ENCODE peak calls at places on chromosomes 5 and 9, in eight cellular contexts. Q, R, D, O, H, T, W and J are unnamed samples.

GRCh38 chr9:134066923-134067851 is 639 bp downstream of the BRD3 start:
- DNase-seq in D (peak), W (peak), Q (no peak), T (peak), H (no peak), R (no peak), O (no peak), J (peak)

GRCh38 chr5:91221917-91222316 is 161.2 kb downstream of the ARRDC3 start:
- DNase-seq in O (no peak), R (no peak), W (no peak), T (no peak), D (no peak), H (no peak), Q (no peak), J (no peak)

GRCh38 chr5:150604010-150604409 is 36.5 kb upstream of the SYNPO start:
- DNase-seq in H (no peak), R (no peak), D (no peak), O (no peak), W (no peak), Q (peak), T (no peak), J (no peak)

GRCh38 chr5:11329676-11330075 is 568.6 kb upstream of the DAP start:
- DNase-seq in O (no peak), Q (no peak), D (no peak), H (no peak), W (no peak), T (no peak), R (no peak), J (no peak)

GRCh38 chr9:133396952-133397351 is 20.8 kb downstream of the STKLD1 start:
- DNase-seq in R (no peak), W (peak), D (no peak), O (no peak), T (no peak), H (no peak), Q (no peak), J (no peak)

GRCh38 chr9:120563044-120563443 is 16.9 kb downstream of the CDK5RAP2 start:
- DNase-seq in W (no peak), D (no peak), H (no peak), T (no peak), Q (peak), R (no peak), O (peak), J (no peak)

GRCh38 chr5:1416856-1417469 is 28.3 kb downstream of the SLC6A3 start:
- DNase-seq in R (no peak), W (no peak), H (no peak), T (no peak), D (no peak), O (no peak), Q (peak), J (peak)

GRCh38 chr9:129131300-129132145 is 20.3 kb downstream of the PTPA start:
- DNase-seq in Q (peak), R (peak), T (peak), H (no peak), W (peak), D (peak), O (peak), J (peak)

GRCh38 chr5:133696006-133696584 is 83.8 kb upstream of the FSTL4 start:
- DNase-seq in D (no peak), O (no peak), W (no peak), H (no peak), R (no peak), Q (no peak), T (no peak), J (peak)

GRCh38 chr5:74895906-74896305 is 29.7 kb upstream of the FAM169A start:
- DNase-seq in Q (peak), D (peak), H (peak), T (no peak), R (peak), O (peak), W (peak), J (no peak)

GRCh38 chr5:102799017-102799416 is 43.9 kb downstream of the PAM start:
- DNase-seq in T (no peak), H (no peak), R (peak), W (peak), D (peak), Q (no peak), O (no peak), J (no peak)

GRCh38 chr5:102802704-102803458 is 47.8 kb downstream of the PAM start:
- DNase-seq in Q (no peak), D (no peak), T (no peak), W (no peak), R (no peak), O (no peak), H (no peak), J (no peak)

GRCh38 chr5:102798103-102798502 is 43.0 kb downstream of the PAM start:
- DNase-seq in T (no peak), H (no peak), R (no peak), D (no peak), W (no peak), O (no peak), Q (no peak), J (no peak)

GRCh38 chr5:102801375-102801774 is 46.3 kb downstream of the PAM start:
- DNase-seq in O (no peak), Q (no peak), W (no peak), D (no peak), T (peak), H (no peak), R (no peak), J (no peak)

DNA sequence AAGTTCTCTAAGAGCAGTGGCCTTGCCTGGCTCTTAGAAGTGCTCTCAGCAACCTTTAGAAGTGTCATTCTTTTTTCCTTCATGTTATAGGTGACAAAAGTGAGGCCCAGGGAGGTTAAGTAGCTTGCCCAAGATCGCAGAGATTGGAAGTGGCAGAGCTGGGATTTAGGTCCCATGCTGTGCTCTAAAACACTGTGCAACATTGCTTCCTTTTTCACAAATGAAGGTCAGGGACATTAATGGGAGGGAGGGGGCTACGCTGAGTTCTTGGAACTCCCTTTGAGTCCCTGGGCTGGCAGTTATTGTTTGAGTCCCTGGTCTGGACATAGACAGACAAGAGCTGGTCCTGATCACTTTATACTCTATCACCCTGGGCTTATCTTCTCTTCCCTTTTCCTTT is 45.3 kb downstream of the PAM start:
- DNase-seq in D (no peak), R (no peak), Q (no peak), H (no peak), W (no peak), O (no peak), T (no peak), J (no peak)
- H3K4me3 ChIP-seq in D (no peak), R (no peak), Q (no peak), H (no peak), W (no peak), O (no peak), T (no peak), J (no peak)

GRCh38 chr5:141155540-141156374 is 5.9 kb downstream of the PCDHB6 start:
- DNase-seq in O (no peak), T (no peak), H (no peak), W (no peak), D (no peak), Q (no peak), R (no peak), J (no peak)
- TF ChIP-seq CTCF in O (no peak), T (no peak), H (no peak), W (no peak), D (no peak), Q (peak), R (no peak), J (no peak)

GRCh38 chr9:136694865-136695247 is 7.6 kb upstream of the AGPAT2 start:
- DNase-seq in H (no peak), O (no peak), Q (no peak), D (no peak), R (no peak), W (no peak), T (no peak), J (no peak)
- H3K4me3 ChIP-seq in H (no peak), O (no peak), Q (no peak), D (no peak), R (no peak), W (no peak), T (no peak), J (no peak)

DNA sequence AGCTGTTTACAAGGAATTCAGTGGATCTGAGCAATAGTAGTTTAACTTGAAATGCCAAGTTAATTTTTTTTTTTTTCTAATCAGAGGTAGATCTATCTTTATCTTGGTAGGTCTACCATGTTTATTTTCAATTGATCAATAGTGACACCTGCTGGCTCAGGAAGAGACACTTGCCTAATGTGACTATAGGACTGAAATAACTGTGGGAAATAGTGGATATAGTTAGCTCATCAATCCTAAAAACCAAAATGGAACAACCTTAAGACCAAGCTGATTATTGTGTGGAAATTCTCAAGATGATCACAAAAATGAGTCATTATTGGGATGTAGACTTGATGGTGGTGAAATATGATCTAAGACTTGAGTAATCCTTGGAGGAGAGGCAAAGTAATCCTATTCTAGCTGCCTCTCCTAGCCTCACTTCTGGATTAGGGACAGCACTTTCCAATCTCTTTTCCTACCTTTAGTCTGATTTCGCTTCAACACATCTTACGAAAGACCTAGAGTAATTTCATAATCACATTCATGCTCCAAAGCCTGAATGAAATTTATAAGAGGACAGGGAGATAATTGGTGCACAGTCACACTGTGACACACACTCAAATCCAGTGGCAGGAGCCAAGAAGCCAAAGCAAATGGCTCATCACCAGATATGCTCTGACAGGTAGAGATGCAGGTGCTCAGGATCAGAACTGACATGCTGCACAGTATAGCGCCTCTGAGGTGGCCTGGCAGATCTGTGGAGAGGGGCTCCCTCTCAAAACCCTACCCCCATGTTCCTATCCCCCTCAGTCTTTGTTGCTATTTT is 156.3 kb downstream of the HMHB1 start:
- DNase-seq in D (peak), T (no peak), R (peak), Q (no peak), W (peak), H (peak), O (no peak), J (no peak)
- TF ChIP-seq CTCF in D (peak), T (no peak), R (peak), Q (peak), W (peak), H (peak), O (peak), J (peak)

GRCh38 chr9:1052119-1052907 is 2.2 kb downstream of the DMRT2 start:
- DNase-seq in O (no peak), R (no peak), H (no peak), Q (no peak), W (no peak), T (no peak), D (no peak), J (no peak)
- H3K4me3 ChIP-seq in O (peak), R (peak), H (peak), Q (peak), W (no peak), T (no peak), D (peak), J (peak)

DNA sequence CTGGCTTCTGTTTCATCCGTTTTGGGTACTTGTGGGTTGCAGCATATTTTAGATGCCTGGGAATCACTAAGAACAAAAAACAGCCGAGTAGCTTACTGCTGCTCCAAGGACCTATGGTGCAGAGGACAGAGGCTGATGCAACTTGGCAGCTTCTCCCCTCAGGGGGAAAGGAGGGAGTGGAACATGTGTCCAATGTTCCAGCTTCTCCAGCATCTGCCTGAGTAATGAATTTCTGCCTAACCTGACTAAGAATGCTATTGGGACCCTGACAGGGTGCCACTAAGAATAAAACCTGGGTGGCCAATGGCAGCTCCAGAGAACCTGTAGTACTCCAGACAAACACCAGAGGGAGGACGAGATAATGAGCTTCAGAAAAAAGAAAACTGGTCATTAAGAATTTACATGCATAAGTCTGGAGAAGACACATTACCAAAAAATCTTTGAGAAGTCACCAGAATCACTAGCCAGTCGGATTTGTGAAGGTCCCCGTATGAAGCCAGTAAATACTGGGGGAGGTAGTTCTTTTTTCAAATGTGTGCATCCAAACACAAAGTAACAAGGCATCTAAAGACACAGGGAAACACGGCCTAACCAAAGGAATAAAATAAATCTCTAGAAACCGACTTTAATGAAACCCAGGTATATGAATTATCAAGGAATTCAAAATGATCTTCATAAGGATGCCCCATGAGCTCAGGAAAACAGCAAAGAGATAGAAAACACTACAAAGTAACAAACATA is 293.5 kb downstream of the HINT1 start:
- DNase-seq in W (peak), O (peak), D (peak), Q (peak), R (peak), H (peak), T (peak), J (no peak)
- TF ChIP-seq CTCF in W (peak), O (peak), D (peak), Q (peak), R (peak), H (peak), T (peak), J (no peak)